ENCODE peak calls at places on chromosomes 5 and 9, in five cellular contexts. K is DND-41, H is Panc1, D is aorta, X is colonic mucosa. B is an unnamed sample.

GRCh38 chr5:68285857-68286611 is 70.5 kb downstream of the PIK3R1 start:
- DNase-seq in K (no peak), H (peak; percentile 53), D (no peak), X (peak; percentile 44), B (peak; percentile 79)

GRCh38 chr9:133238851-133239532 is 29.9 kb upstream of the OBP2B start:
- DNase-seq in K (peak; percentile 19), H (peak; percentile 35), D (peak; percentile 85), X (peak; percentile 88), B (peak; percentile 53)

GRCh38 chr5:1207555-1207954 is 6.2 kb downstream of the SLC6A19 start:
- DNase-seq in K (no peak), H (no peak), D (no peak), X (no peak), B (no peak)

GRCh38 chr5:16930487-16930886 is 5.6 kb downstream of the MYO10 start:
- DNase-seq in K (no peak), H (no peak), D (no peak), X (no peak), B (no peak)

GRCh38 chr9:133686642-133687575 is 50.7 kb downstream of the DBH start:
- DNase-seq in K (no peak), H (no peak), D (peak; percentile 46), X (no peak), B (no peak)

GRCh38 chr5:35209862-35210261 is 20.4 kb downstream of the PRLR start:
- DNase-seq in K (no peak), H (no peak), D (no peak), X (no peak), B (no peak)

GRCh38 chr5:1054018-1054798 is 45.6 kb downstream of the NKD2 start:
- DNase-seq in K (no peak), H (no peak), D (no peak), X (no peak), B (no peak)

GRCh38 chr5:36658016-36658415 is 51.6 kb downstream of the SLC1A3 start:
- DNase-seq in K (no peak), H (no peak), D (no peak), X (no peak), B (no peak)

GRCh38 chr9:131954299-131954698 is 125.4 kb downstream of the MED27 start:
- DNase-seq in K (no peak), H (no peak), D (no peak), X (no peak), B (no peak)

GRCh38 chr5:61280766-61281427 is 51.2 kb upstream of the ZSWIM6 start:
- DNase-seq in K (no peak), H (no peak), D (no peak), X (no peak), B (no peak)

GRCh38 chr5:148151872-148152271 is 16.5 kb upstream of the SPINK14 start:
- DNase-seq in K (no peak), H (no peak), D (no peak), X (no peak), B (no peak)

GRCh38 chr5:157523976-157524375 is 51.6 kb downstream of the ADAM19 start:
- DNase-seq in K (no peak), H (no peak), D (no peak), X (no peak), B (no peak)

GRCh38 chr5:179762781-179763176 is 30.2 kb downstream of the MAML1 start:
- DNase-seq in K (no peak), H (no peak), D (no peak), X (no peak), B (no peak)

GRCh38 chr5:124747770-124748686 is 1.6 kb upstream of the ZNF608 start:
- DNase-seq in K (no peak), H (no peak), D (no peak), X (no peak), B (no peak)

GRCh38 chr5:6399978-6400910 is 21.9 kb upstream of the MED10 start:
- DNase-seq in K (no peak), H (no peak), D (no peak), X (no peak), B (no peak)

GRCh38 chr5:109038209-109038840 is 290.6 kb downstream of the FER start:
- DNase-seq in K (no peak), H (no peak), D (no peak), X (no peak), B (no peak)

GRCh38 chr5:91956738-91957137 is 573.6 kb upstream of the ARRDC3 start:
- DNase-seq in K (no peak), H (no peak), D (no peak), X (no peak), B (no peak)

GRCh38 chr5:171648279-171648774 is 137.3 kb upstream of the SMIM23 start:
- DNase-seq in K (no peak), H (no peak), D (no peak), X (no peak), B (no peak)

GRCh38 chr5:172274951-172275753 is 8.4 kb downstream of the UBTD2 start:
- DNase-seq in K (no peak), H (no peak), D (no peak), X (no peak), B (no peak)

GRCh38 chr5:52898961-52899680 is 90.0 kb upstream of the ITGA2 start:
- DNase-seq in K (no peak), H (no peak), D (no peak), X (no peak), B (no peak)

GRCh38 chr5:139383275-139383992 is at the start of gene SLC23A1:
- DNase-seq in K (no peak), H (no peak), D (no peak), X (peak; percentile 85), B (no peak)
- H3K4me3 ChIP-seq in K (no peak within 1 kb of the TSS), H (no peak within 1 kb of the TSS), D (no peak within 1 kb of the TSS), X (no peak within 1 kb of the TSS), B (no peak within 1 kb of the TSS)

DNA sequence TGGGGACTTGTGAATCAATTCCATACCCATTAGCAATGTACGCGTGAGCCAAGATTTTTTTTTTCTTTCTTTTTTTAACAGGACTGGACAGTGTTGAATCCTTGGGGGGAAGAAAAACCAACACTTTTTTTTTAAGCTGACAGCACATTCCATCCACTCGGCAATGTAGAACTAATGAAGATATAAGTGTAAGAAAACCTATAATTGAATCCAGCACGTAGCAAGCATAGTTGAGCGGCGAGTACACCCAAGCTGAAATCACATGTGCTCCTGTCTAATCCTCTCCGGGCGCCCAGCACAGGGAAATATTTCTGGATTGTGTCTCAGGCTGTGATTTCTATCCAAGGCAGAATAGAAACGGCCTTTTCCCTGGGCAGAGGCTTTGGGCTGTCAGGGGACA is 118.2 kb downstream of the BOD1 start:
- DNase-seq in K (no peak), H (no peak), D (no peak), X (no peak), B (no peak)
- H3K4me3 ChIP-seq in K (no peak overlapping the region), H (no peak overlapping the region), D (no peak overlapping the region), X (no peak overlapping the region), B (no peak overlapping the region)

GRCh38 chr5:133969654-133970324 is 1.4 kb upstream of the C5orf15 start:
- DNase-seq in K (no peak), H (no peak), D (no peak), X (no peak), B (no peak)

GRCh38 chr5:133968057-133968993 is at the start of gene C5orf15:
- DNase-seq in K (peak; percentile 93), H (peak; percentile 72), D (peak; percentile 99), X (peak; percentile 96), B (peak; percentile 95)

GRCh38 chr5:133967715-133968056 is 739 bp downstream of the C5orf15 start:
- DNase-seq in K (no peak), H (no peak), D (no peak), X (peak; percentile 35), B (no peak)

GRCh38 chr5:133967124-133967523 is 1.3 kb downstream of the C5orf15 start:
- DNase-seq in K (no peak), H (no peak), D (no peak), X (no peak), B (no peak)

GRCh38 chr5:133970325-133970671 is 1.9 kb upstream of the C5orf15 start:
- DNase-seq in K (no peak), H (no peak), D (no peak), X (no peak), B (no peak)
- H3K4me3 ChIP-seq in K (no peak overlapping the region), H (no peak overlapping the region), D (no peak overlapping the region), X (no peak overlapping the region), B (no peak overlapping the region)

GRCh38 chr5:173741729-173742431 is 125.4 kb upstream of the BOD1 start:
- DNase-seq in K (no peak), H (no peak), D (no peak), X (no peak), B (no peak)
- H3K4me3 ChIP-seq in K (no peak overlapping the region), H (no peak overlapping the region), D (no peak overlapping the region), X (no peak overlapping the region), B (no peak overlapping the region)

GRCh38 chr9:37986001-37986400 is 82.1 kb upstream of the SLC25A51 start:
- DNase-seq in K (no peak), H (no peak), D (peak; percentile 61), X (no peak), B (no peak)
- H3K4me3 ChIP-seq in K (no peak overlapping the region), H (no peak overlapping the region), D (no peak overlapping the region), X (no peak overlapping the region), B (peak overlapping the region; percentile 43)

GRCh38 chr9:27528278-27528885 is 1.2 kb downstream of the MOB3B start:
- DNase-seq in K (peak; percentile 28), H (no peak), D (peak; percentile 93), X (peak; percentile 92), B (peak; percentile 7)
- H3K4me3 ChIP-seq in K (no peak overlapping the region), H (no peak overlapping the region), D (peak overlapping the region; percentile 46), X (peak overlapping the region; percentile 79), B (peak overlapping the region; percentile 41)

GRCh38 chr9:33166263-33167083 is 663 bp downstream of the B4GALT1 start:
- DNase-seq in K (peak; percentile 26), H (no peak), D (peak; percentile 89), X (peak; percentile 64), B (no peak)
- H3K4me3 ChIP-seq in K (peak overlapping the region; percentile 82), H (peak overlapping the region; percentile 81), D (peak overlapping the region; percentile 92), X (peak overlapping the region; percentile 86), B (peak overlapping the region; percentile 73)

GRCh38 chr5:73312146-73312871 is 136.3 kb downstream of the FOXD1 start:
- DNase-seq in K (peak; percentile 56), H (no peak), D (no peak), X (no peak), B (peak; percentile 90)
- H3K4me3 ChIP-seq in K (no peak overlapping the region), H (no peak overlapping the region), D (no peak overlapping the region), X (no peak overlapping the region), B (no peak overlapping the region)

GRCh38 chr9:93958121-93958874 is 3.1 kb upstream of the BARX1 start:
- DNase-seq in K (no peak), H (no peak), D (peak; percentile 74), X (no peak), B (no peak)
- H3K4me3 ChIP-seq in K (no peak overlapping the region), H (no peak overlapping the region), D (no peak overlapping the region), X (peak overlapping the region; percentile 11), B (peak overlapping the region; percentile 2)

DNA sequence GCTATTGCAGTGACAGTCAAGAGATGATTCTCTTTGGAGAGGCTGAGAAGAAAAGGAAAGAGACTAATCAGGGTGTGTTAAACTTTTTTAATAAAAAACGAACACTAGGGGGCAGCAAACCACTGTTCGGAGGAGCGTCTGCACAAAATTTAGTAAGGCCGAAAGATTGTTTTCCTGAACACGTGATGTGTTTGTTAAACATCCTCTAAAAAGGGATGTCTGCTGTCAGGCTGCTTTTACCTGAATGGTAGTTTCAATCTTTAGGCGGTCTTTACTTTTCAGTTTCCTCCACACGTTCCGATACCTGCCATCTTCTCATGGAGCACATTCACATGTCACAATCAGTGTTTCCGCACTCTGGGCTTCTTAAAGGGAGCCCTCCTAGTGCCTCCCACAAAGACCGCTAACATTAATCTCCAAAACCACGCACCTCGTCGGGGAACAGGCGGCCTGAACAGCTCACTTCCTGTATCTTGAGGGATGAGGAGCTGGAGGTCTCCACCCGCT is 125.2 kb downstream of the GPBP1 start:
- DNase-seq in K (peak; percentile 61), H (peak; percentile 60), D (no peak), X (peak; percentile 64), B (peak; percentile 81)
- H3K4me3 ChIP-seq in K (no peak overlapping the region), H (no peak overlapping the region), D (no peak overlapping the region), X (no peak overlapping the region), B (peak overlapping the region; percentile 39)

B was measured in Jurkat, Clone E6-1.